ENCODE peak calls at places on chromosomes 6 and 20, in six cellular contexts. One of them, this sample, is unnamed.

GRCh38 chr6:168908166-168908565 is 345.5 kb downstream of the THBS2 start:
- DNase-seq in IMR-90: peak; percentile 72
- DNase-seq in HCT116: no peak
- DNase-seq in spleen: no peak
- DNase-seq in endothelial cell of umbilical vein: no peak
- DNase-seq in uterus: no peak
- DNase-seq in this sample: no peak

GRCh38 chr6:135871878-135872277 is 20.4 kb downstream of the PDE7B start:
- DNase-seq in spleen: no peak
- DNase-seq in HCT116: no peak
- DNase-seq in IMR-90: peak; percentile 75
- DNase-seq in uterus: no peak
- DNase-seq in endothelial cell of umbilical vein: no peak
- DNase-seq in this sample: no peak

GRCh38 chr6:132527791-132528190 is 10.3 kb upstream of the TAAR9 start:
- DNase-seq in spleen: no peak
- DNase-seq in uterus: no peak
- DNase-seq in HCT116: peak; percentile 83
- DNase-seq in endothelial cell of umbilical vein: no peak
- DNase-seq in IMR-90: peak; percentile 18
- DNase-seq in this sample: no peak

GRCh38 chr6:136284909-136285308 is 4.7 kb downstream of the BCLAF1 start:
- DNase-seq in uterus: no peak
- DNase-seq in spleen: no peak
- DNase-seq in endothelial cell of umbilical vein: peak; percentile 13
- DNase-seq in IMR-90: peak; percentile 77
- DNase-seq in HCT116: no peak
- DNase-seq in this sample: no peak

GRCh38 chr6:150894935-150895686 is 29.6 kb downstream of the MTHFD1L start:
- DNase-seq in HCT116: no peak
- DNase-seq in uterus: no peak
- DNase-seq in endothelial cell of umbilical vein: no peak
- DNase-seq in IMR-90: peak; percentile 62
- DNase-seq in spleen: no peak
- DNase-seq in this sample: no peak

GRCh38 chr6:5871296-5871695 is 135.4 kb downstream of the NRN1 start:
- DNase-seq in spleen: no peak
- DNase-seq in endothelial cell of umbilical vein: no peak
- DNase-seq in IMR-90: no peak
- DNase-seq in HCT116: no peak
- DNase-seq in uterus: no peak
- DNase-seq in this sample: no peak

GRCh38 chr6:155524249-155524651 is 68.6 kb upstream of the NOX3 start:
- DNase-seq in endothelial cell of umbilical vein: peak; percentile 74
- DNase-seq in IMR-90: peak; percentile 76
- DNase-seq in spleen: no peak
- DNase-seq in HCT116: no peak
- DNase-seq in uterus: no peak
- DNase-seq in this sample: no peak

GRCh38 chr6:52065621-52066020 is 21.8 kb downstream of the PKHD1 start:
- DNase-seq in IMR-90: no peak
- DNase-seq in spleen: no peak
- DNase-seq in HCT116: no peak
- DNase-seq in uterus: no peak
- DNase-seq in endothelial cell of umbilical vein: no peak
- DNase-seq in this sample: no peak

GRCh38 chr20:21234816-21235215 is 68.3 kb upstream of the XRN2 start:
- DNase-seq in HCT116: no peak
- DNase-seq in uterus: no peak
- DNase-seq in IMR-90: no peak
- DNase-seq in spleen: no peak
- DNase-seq in endothelial cell of umbilical vein: no peak
- DNase-seq in this sample: no peak

GRCh38 chr6:166591961-166592520 is 5.6 kb upstream of the RAMACL start:
- DNase-seq in spleen: no peak
- DNase-seq in HCT116: no peak
- DNase-seq in uterus: no peak
- DNase-seq in endothelial cell of umbilical vein: no peak
- DNase-seq in IMR-90: peak; percentile 32
- DNase-seq in this sample: no peak

GRCh38 chr6:126067080-126067479 is 80.7 kb downstream of the TRMT11 start:
- DNase-seq in IMR-90: no peak
- DNase-seq in uterus: no peak
- DNase-seq in endothelial cell of umbilical vein: no peak
- DNase-seq in spleen: no peak
- DNase-seq in HCT116: no peak
- DNase-seq in this sample: no peak

GRCh38 chr6:154414021-154414813 is 57.6 kb upstream of the IPCEF1 start:
- DNase-seq in HCT116: no peak
- DNase-seq in spleen: no peak
- DNase-seq in IMR-90: peak; percentile 89
- DNase-seq in uterus: no peak
- DNase-seq in endothelial cell of umbilical vein: peak; percentile 10
- DNase-seq in this sample: no peak

GRCh38 chr20:49907405-49908257 is 7.7 kb downstream of the SPATA2 start:
- DNase-seq in uterus: no peak
- DNase-seq in spleen: no peak
- DNase-seq in HCT116: no peak
- DNase-seq in endothelial cell of umbilical vein: no peak
- DNase-seq in IMR-90: no peak
- DNase-seq in this sample: no peak

GRCh38 chr20:49906615-49907154 is 8.6 kb downstream of the SPATA2 start:
- DNase-seq in spleen: no peak
- DNase-seq in HCT116: no peak
- DNase-seq in uterus: no peak
- DNase-seq in endothelial cell of umbilical vein: no peak
- DNase-seq in IMR-90: no peak
- DNase-seq in this sample: no peak

GRCh38 chr20:49906101-49906604 is 9.2 kb downstream of the SPATA2 start:
- DNase-seq in endothelial cell of umbilical vein: no peak
- DNase-seq in IMR-90: no peak
- DNase-seq in uterus: no peak
- DNase-seq in spleen: peak; percentile 90
- DNase-seq in HCT116: no peak
- DNase-seq in this sample: no peak

GRCh38 chr20:49905415-49906091 is 9.8 kb downstream of the SPATA2 start:
- DNase-seq in spleen: no peak
- DNase-seq in endothelial cell of umbilical vein: no peak
- DNase-seq in HCT116: no peak
- DNase-seq in IMR-90: no peak
- DNase-seq in uterus: no peak
- DNase-seq in this sample: no peak

DNA sequence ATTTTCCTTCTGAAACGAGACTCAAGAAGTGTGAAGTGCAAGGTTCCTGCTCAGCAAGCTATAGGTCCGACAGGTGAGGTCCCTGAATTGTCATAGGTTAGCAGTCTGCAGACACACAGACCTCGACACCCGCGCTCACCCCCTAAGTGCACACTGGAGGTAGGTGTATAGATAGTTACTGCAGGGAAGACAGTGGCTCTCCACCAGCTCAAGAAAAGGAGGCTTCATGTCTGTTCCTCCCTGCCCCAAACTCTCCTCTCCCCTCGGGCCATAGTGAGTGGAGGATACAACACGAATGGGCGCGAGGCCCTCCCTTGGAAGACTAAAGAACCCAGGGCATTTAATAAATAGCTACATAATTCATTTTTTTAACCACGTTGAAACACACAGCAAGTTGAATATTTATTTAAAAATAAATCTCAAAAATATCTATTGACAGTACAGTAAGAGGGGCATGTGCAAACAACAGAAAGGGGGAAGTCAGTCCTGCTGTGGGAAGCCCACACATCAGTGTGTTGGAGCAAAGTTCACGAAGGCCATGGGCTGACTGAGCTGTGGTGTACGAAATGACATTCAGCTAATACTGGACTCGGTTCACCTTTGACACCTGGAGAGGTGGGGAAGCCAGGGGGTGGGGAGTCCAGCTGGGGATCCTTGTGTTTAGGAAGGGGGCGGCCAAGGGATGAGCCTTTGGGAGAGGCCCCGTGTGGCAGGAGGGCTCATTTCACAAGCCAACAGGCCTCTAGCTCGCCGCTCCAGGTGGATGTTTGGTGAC is 10.7 kb downstream of the SPATA2 start:
- DNase-seq in uterus: no peak
- DNase-seq in IMR-90: no peak
- DNase-seq in endothelial cell of umbilical vein: no peak
- DNase-seq in HCT116: no peak
- DNase-seq in spleen: no peak
- DNase-seq in this sample: no peak
- TF ChIP-seq POLR2A in uterus: no peak
- TF ChIP-seq POLR2A in IMR-90: no peak
- TF ChIP-seq POLR2A in endothelial cell of umbilical vein: no peak
- TF ChIP-seq POLR2A in HCT116: no peak
- TF ChIP-seq POLR2A in spleen: no peak
- TF ChIP-seq POLR2A in this sample: no peak

DNA sequence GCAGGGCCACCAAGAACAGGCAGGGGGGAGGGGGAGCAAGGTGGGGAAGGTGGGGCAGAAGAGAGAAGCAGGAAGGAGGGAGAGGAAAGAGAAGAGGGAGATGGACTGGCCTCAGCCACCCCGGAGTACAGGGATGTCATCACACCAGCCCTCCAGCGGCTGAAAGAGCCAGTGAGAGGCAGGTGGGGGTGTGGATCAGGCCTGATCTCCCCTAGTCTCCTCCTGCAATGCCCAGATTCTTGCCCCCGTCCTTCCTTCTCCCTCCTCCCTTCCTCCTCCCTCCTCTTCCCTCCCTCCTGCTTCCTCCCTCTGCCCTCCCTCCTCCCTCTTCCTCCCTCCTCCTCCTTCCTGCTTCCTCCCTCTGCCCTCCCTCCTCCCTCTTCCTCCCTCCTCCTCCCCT is 61.5 kb downstream of the YTHDF1 start:
- DNase-seq in HCT116: no peak
- DNase-seq in spleen: peak; percentile 18
- DNase-seq in endothelial cell of umbilical vein: no peak
- DNase-seq in uterus: no peak
- DNase-seq in IMR-90: no peak
- DNase-seq in this sample: no peak
- H3K27me3 ChIP-seq in HCT116: peaks cover 9% of the 10 kb centered on the region
- H3K27me3 ChIP-seq in spleen: peaks cover 40% of the 10 kb centered on the region
- H3K27me3 ChIP-seq in endothelial cell of umbilical vein: no peaks in the 10 kb centered on the region
- H3K27me3 ChIP-seq in uterus: no peaks in the 10 kb centered on the region
- H3K27me3 ChIP-seq in IMR-90: peaks cover 43% of the 10 kb centered on the region
- H3K27me3 ChIP-seq in this sample: no peaks in the 10 kb centered on the region

DNA sequence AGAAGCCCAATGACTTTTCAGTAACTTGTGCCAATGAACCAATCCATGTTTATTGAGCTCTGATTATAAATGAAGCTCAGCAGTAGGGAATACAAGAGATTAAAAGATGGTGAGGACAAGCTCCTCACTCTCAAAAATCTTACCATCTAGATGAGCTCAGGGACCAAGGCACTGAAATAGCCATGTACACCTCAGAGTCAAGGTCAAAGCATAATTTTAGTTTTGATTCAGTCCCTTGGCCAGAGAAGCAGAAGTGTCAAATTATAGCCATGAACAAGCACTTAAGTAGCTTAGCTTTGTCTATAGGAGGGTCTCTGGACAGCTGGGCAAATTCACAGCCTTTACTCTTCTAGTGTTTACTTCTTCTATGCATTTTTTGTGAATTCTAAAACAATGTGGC is 131.0 kb upstream of the DTNBP1 start:
- DNase-seq in spleen: no peak
- DNase-seq in HCT116: no peak
- DNase-seq in uterus: no peak
- DNase-seq in endothelial cell of umbilical vein: no peak
- DNase-seq in IMR-90: no peak
- DNase-seq in this sample: no peak
- H3K27ac ChIP-seq in spleen: no peak overlapping the region
- H3K27ac ChIP-seq in HCT116: no peak overlapping the region
- H3K27ac ChIP-seq in uterus: no peak overlapping the region
- H3K27ac ChIP-seq in endothelial cell of umbilical vein: no peak overlapping the region
- H3K27ac ChIP-seq in IMR-90: no peak overlapping the region
- H3K27ac ChIP-seq in this sample: no peak overlapping the region

DNA sequence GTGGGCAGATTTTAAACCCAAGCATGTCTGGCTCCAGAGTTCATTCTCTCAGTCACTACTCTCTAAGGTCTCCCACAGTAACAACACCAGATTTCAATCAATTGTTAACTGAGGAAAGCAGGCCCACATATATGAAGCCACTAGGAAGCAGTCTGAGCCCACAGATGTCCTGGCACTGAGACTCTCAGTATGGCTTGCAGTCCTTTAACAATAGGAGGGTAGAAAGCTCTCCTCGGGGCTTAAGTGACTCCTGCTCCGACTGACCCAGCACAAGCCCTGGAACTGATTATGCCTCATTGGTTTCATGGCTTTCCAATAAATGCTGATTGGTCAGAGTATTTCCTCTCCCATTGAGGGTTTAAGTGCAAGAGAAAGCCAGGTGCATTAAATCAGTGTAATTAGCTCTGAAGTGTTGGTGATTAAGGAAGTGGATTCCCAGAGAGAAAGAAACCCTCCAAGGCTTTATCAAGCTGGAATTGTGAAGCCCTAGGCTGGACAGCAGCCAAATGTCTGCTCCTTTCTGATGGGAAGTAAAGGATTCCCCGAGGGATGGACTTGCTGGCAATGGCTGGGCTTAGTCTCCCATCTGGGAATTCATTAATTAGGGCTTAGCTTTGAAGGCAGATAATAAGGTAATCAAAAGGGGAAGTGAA is 76.6 kb upstream of the PROKR2 start:
- DNase-seq in IMR-90: no peak
- DNase-seq in uterus: no peak
- DNase-seq in HCT116: no peak
- DNase-seq in spleen: no peak
- DNase-seq in endothelial cell of umbilical vein: no peak
- DNase-seq in this sample: no peak
- TF ChIP-seq POLR2A in IMR-90: no peak
- TF ChIP-seq POLR2A in uterus: no peak
- TF ChIP-seq POLR2A in HCT116: no peak
- TF ChIP-seq POLR2A in spleen: no peak
- TF ChIP-seq POLR2A in endothelial cell of umbilical vein: no peak
- TF ChIP-seq POLR2A in this sample: no peak

DNA sequence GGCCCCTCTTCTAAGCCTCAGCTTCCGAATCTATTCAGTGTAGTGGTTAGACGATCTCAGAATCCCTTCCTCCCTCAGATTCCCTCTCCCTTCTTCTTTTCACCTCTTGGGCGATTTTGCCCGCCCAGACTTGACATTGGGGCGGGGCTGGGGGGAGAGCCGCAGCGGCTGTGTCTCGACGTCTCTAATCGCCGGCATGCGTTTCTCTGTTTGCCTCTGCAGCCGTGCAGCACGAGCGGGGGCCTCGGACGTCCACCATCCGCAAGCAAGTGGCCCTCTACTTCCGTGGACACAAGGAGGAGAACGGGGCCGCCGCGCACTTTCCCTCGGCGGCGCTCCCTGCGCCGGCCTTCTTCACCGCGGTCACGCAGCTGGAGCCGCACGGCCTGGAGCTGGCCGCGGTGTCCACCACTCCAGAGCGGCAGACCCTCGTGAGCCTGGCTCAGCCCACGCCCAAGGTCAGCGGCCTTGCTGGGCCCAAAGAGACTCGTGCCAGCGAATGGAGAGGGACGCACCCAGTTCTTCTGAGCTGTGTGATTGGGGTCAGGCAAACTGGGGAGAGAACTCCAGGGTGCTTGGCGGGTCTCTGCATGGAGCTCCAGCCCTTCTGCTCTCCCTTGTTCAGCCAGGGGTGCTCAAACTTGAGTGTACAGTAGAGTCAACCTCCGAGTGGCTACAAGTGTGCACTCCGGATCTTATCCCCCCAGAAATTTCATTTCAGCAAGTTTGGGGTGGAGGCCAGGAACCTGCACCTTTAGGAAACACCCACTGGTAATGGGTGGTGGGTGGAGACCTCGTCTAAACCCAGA is 10.7 kb downstream of the NR2E1 start:
- DNase-seq in spleen: no peak
- DNase-seq in endothelial cell of umbilical vein: no peak
- DNase-seq in uterus: no peak
- DNase-seq in HCT116: no peak
- DNase-seq in IMR-90: no peak
- DNase-seq in this sample: no peak
- H3K27me3 ChIP-seq in spleen: peaks cover 63% of the 10 kb centered on the region
- H3K27me3 ChIP-seq in endothelial cell of umbilical vein: peaks cover 62% of the 10 kb centered on the region
- H3K27me3 ChIP-seq in uterus: peaks cover 8% of the 10 kb centered on the region
- H3K27me3 ChIP-seq in HCT116: no peaks in the 10 kb centered on the region
- H3K27me3 ChIP-seq in IMR-90: peaks cover 63% of the 10 kb centered on the region
- H3K27me3 ChIP-seq in this sample: peaks cover 29% of the 10 kb centered on the region

This sample was measured in thyroid gland.